ENCODE peak calls at places on chromosomes 5 and 9, in ten cellular contexts. B is heart left ventricle; O is osteocyte; J is mucosa of descending colon; K is lower leg skin; S is AG10803; F is CD8-positive, alpha-beta T cell; L is neural crest cell; H is dorsolateral prefrontal cortex; W is CD4-positive, alpha-beta T cell. T is an unnamed sample.
A peak's percentile ranks its signal among the peaks of the same experiment; 100 is the strongest.

GRCh38 chr9:128456613-128457061 is 831 bp downstream of the ODF2 start:
- DNase-seq in F (peak; percentile 49), S (peak; percentile 72), K (peak; percentile 92), W (peak; percentile 42), L (peak; percentile 48), J (peak; percentile 76), O (peak; percentile 88), B (peak; percentile 77), H (peak; percentile 62), T (peak; percentile 33)

GRCh38 chr9:13446261-13446660 is 166.8 kb upstream of the MPDZ start:
- DNase-seq in S (no peak), H (no peak), J (no peak), W (no peak), B (no peak), L (no peak), F (no peak), K (no peak), O (no peak), T (no peak)

GRCh38 chr9:3436629-3437028 is 89.2 kb downstream of the RFX3 start:
- DNase-seq in S (peak; percentile 20), B (no peak), J (no peak), F (no peak), K (no peak), H (no peak), L (no peak), W (no peak), O (no peak), T (no peak)

GRCh38 chr9:129483467-129484324 is 137.2 kb downstream of the C9orf50 start:
- DNase-seq in W (no peak), F (no peak), K (peak; percentile 98), S (peak; percentile 91), J (peak; percentile 79), L (no peak), B (peak; percentile 94), H (no peak), O (peak; percentile 92), T (no peak)

GRCh38 chr5:126777257-126777973 is 479 bp downstream of the LMNB1 start:
- DNase-seq in B (peak; percentile 46), L (no peak), O (peak; percentile 86), J (peak; percentile 75), K (peak; percentile 86), S (peak; percentile 52), F (peak; percentile 45), W (peak; percentile 55), H (peak; percentile 65), T (peak; percentile 59)

GRCh38 chr9:99296375-99296951 is 74.4 kb downstream of the SEC61B start:
- DNase-seq in L (no peak), J (peak; percentile 43), F (peak; percentile 21), K (no peak), B (no peak), H (no peak), O (no peak), W (no peak), S (no peak), T (no peak)

GRCh38 chr5:59813761-59814562 is 79.6 kb downstream of the PDE4D start:
- DNase-seq in B (no peak), K (no peak), L (peak; percentile 55), S (peak; percentile 58), O (no peak), W (no peak), J (no peak), H (no peak), F (no peak), T (peak; percentile 67)

GRCh38 chr9:134344068-134344820 is 18.0 kb downstream of the RXRA start:
- DNase-seq in K (no peak), L (no peak), F (peak; percentile 18), O (no peak), H (no peak), S (peak; percentile 40), B (peak; percentile 75), W (no peak), J (no peak), T (no peak)

GRCh38 chr5:32942225-32942989 is 231.3 kb downstream of the NPR3 start:
- DNase-seq in W (no peak), S (no peak), F (no peak), K (no peak), O (no peak), B (no peak), H (no peak), J (no peak), L (no peak), T (no peak)

GRCh38 chr5:50667079-50667652 is 729 bp downstream of the PARP8 start:
- DNase-seq in S (peak; percentile 48), W (peak; percentile 43), K (peak; percentile 92), B (peak; percentile 61), O (no peak), F (peak; percentile 40), J (peak; percentile 73), L (peak; percentile 57), H (no peak), T (peak; percentile 62)

GRCh38 chr5:14582797-14583137 is 1.2 kb downstream of the OTULINL start:
- DNase-seq in W (no peak), H (no peak), S (no peak), B (no peak), O (no peak), J (no peak), F (no peak), K (no peak), L (no peak), T (no peak)

GRCh38 chr5:14581333-14581890 is at the start of gene OTULINL:
- DNase-seq in W (peak; percentile 83), O (peak; percentile 92), L (peak; percentile 85), S (peak; percentile 65), B (peak; percentile 92), J (peak; percentile 95), H (peak; percentile 74), K (peak; percentile 96), F (peak; percentile 83), T (peak; percentile 93)

GRCh38 chr5:14584848-14585247 is 3.3 kb downstream of the OTULINL start:
- DNase-seq in B (no peak), S (no peak), L (no peak), J (no peak), W (no peak), F (no peak), H (no peak), O (no peak), K (no peak), T (no peak)

GRCh38 chr5:14580037-14581034 is 1.3 kb upstream of the OTULINL start:
- DNase-seq in L (no peak), W (no peak), S (peak; percentile 68), F (no peak), K (no peak), O (no peak), H (no peak), B (no peak), J (no peak), T (no peak)

GRCh38 chr5:14581891-14582796 is 552 bp downstream of the OTULINL start:
- DNase-seq in S (no peak), B (peak; percentile 40), J (peak; percentile 85), L (peak; percentile 38), F (peak; percentile 78), K (peak; percentile 92), O (no peak), H (no peak), W (peak; percentile 74), T (peak; percentile 65)
- TF ChIP-seq CTCF in S (no peak), B (peak; percentile 16), J (no peak), L (peak; percentile 52), F (peak; percentile 56), K (no peak), O (peak; percentile 20), H (no peak), W (peak; percentile 49), T (no peak)

GRCh38 chr9:94729199-94729598 is 2.7 kb downstream of the AOPEP start:
- DNase-seq in F (no peak), B (no peak), W (no peak), L (no peak), S (no peak), K (no peak), O (no peak), H (no peak), J (no peak), T (no peak)
- TF ChIP-seq CTCF in F (no peak), B (no peak), W (no peak), L (no peak), S (no peak), K (no peak), O (no peak), H (no peak), J (no peak), T (no peak)

GRCh38 chr9:86639899-86640379 is 285.7 kb upstream of the TUT7 start:
- DNase-seq in J (no peak), F (no peak), O (no peak), B (no peak), W (no peak), H (no peak), K (no peak), S (no peak), L (no peak), T (peak; percentile 19)
- TF ChIP-seq CTCF in J (no peak), F (no peak), O (no peak), B (no peak), W (no peak), H (no peak), K (no peak), S (no peak), L (peak; percentile 46), T (peak; percentile 27)

DNA sequence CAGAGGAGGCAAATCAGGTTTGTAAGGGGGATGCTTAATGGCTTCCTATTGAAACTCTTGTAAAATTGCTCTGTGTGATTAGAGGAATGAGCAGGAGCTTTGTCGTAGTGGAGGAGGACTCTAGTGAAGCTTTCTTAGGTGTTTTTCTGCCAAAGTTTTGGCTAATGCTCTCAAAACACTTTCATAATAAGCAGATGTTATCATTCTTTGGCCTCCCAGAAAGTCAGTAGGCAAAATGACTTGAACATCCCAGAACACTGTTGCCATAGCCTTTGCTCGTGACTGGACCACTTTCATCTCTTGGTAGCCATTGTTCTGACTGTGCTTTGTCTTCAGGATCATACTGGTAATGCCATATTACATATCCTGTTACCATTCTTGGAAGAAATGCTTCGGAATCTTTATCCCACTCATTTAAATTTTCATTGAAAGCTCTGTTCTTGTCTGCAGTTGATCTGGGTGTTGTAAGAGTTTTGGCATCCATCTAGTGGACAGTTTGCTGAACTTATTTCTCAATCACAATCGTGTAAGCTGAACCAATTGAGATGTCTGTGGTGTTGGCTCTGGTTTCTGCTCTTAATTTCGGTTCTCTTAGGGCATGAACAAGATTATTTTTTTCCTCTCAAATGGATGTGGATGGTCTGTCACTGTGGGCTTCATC is 187.6 kb downstream of the COMMD10 start:
- DNase-seq in K (no peak), S (peak; percentile 83), W (no peak), O (no peak), F (no peak), J (no peak), H (no peak), B (no peak), L (no peak), T (no peak)
- TF ChIP-seq CTCF in K (no peak), S (peak; percentile 36), W (no peak), O (no peak), F (no peak), J (no peak), H (no peak), B (no peak), L (peak; percentile 16), T (no peak)

GRCh38 chr5:135186662-135187522 is 152.9 kb upstream of the PITX1 start:
- DNase-seq in K (no peak), J (no peak), W (no peak), O (peak; percentile 36), S (no peak), F (no peak), B (no peak), H (no peak), L (no peak), T (no peak)
- TF ChIP-seq CTCF in K (no peak), J (no peak), W (no peak), O (no peak), S (no peak), F (no peak), B (no peak), H (no peak), L (no peak), T (no peak)

T was measured in endothelial cell.